ENCODE peak calls at places on chromosomes 12 and 14, in six cellular contexts. N is mesenteric fat pad; H is type B pancreatic cell; W is neuronal stem cell; T is tibial artery; A is activated naive CD4-positive, alpha-beta T cell. G is an unnamed sample.
A peak's percentile ranks its signal among the peaks of the same experiment; 100 is the strongest.

GRCh38 chr12:25585662-25586061 is 32.6 kb upstream of the LMNTD1 start:
- DNase-seq in A (no peak), T (no peak), W (no peak), N (no peak), H (no peak), G (no peak)

GRCh38 chr14:101544550-101544949 is 16.7 kb upstream of the DIO3 start:
- DNase-seq in T (no peak), W (no peak), A (no peak), H (no peak), N (no peak), G (no peak)

GRCh38 chr12:53064613-53065415 is 14.4 kb downstream of the SPRYD3 start:
- DNase-seq in T (peak; percentile 43), N (peak; percentile 64), H (no peak), W (no peak), A (no peak), G (no peak)

GRCh38 chr14:54532111-54533012 is 22.7 kb downstream of the CGRRF1 start:
- DNase-seq in H (no peak), N (no peak), T (no peak), A (no peak), W (no peak), G (no peak)

GRCh38 chr12:27534060-27534764 is 10.2 kb downstream of the PPFIBP1 start:
- DNase-seq in N (no peak), H (no peak), A (no peak), T (no peak), W (no peak), G (no peak)

GRCh38 chr12:113164014-113164413 is 14.5 kb downstream of the CFAP73 start:
- DNase-seq in W (no peak), T (no peak), N (no peak), H (no peak), A (no peak), G (no peak)

GRCh38 chr12:116138380-116138779 is 139.1 kb downstream of the MED13L start:
- DNase-seq in W (no peak), T (no peak), N (no peak), A (no peak), H (no peak), G (no peak)

GRCh38 chr12:132524405-132524804 is 34.5 kb downstream of the FBRSL1 start:
- DNase-seq in N (no peak), T (no peak), A (no peak), H (no peak), W (no peak), G (no peak)

GRCh38 chr12:3186546-3187237 is 109.5 kb downstream of the TSPAN9 start:
- DNase-seq in T (no peak), A (no peak), W (no peak), N (no peak), H (no peak), G (no peak)

GRCh38 chr14:54642121-54642520 is 75.2 kb downstream of the SAMD4A start:
- DNase-seq in A (no peak), T (no peak), N (no peak), W (no peak), H (no peak), G (no peak)

GRCh38 chr14:33568935-33569579 is 381.8 kb downstream of the EGLN3 start:
- DNase-seq in H (no peak), T (no peak), A (no peak), N (no peak), W (no peak), G (no peak)

GRCh38 chr12:4824415-4824814 is 85.3 kb upstream of the KCNA1 start:
- DNase-seq in W (no peak), T (no peak), A (no peak), N (no peak), H (no peak), G (no peak)

GRCh38 chr14:98704441-98704840 is 567.6 kb downstream of the BCL11B start:
- DNase-seq in N (no peak), A (no peak), H (no peak), T (no peak), W (no peak), G (no peak)

GRCh38 chr12:100238801-100239200 is 28.1 kb downstream of the DEPDC4 start:
- DNase-seq in H (no peak), T (no peak), A (no peak), W (no peak), N (no peak), G (no peak)

GRCh38 chr14:68741839-68742470 is 50.9 kb downstream of the ZFP36L1 start:
- DNase-seq in H (no peak), A (no peak), T (peak; percentile 38), N (peak; percentile 51), W (no peak), G (no peak)

GRCh38 chr14:79325557-79325956 is 885.7 kb downstream of the DIO2 start:
- DNase-seq in H (no peak), W (no peak), A (no peak), T (no peak), N (no peak), G (no peak)

GRCh38 chr12:57771271-57771872 is 533 bp downstream of the METTL1 start:
- DNase-seq in A (no peak), H (no peak), T (peak; percentile 88), W (peak; percentile 88), N (peak; percentile 92), G (peak; percentile 58)

GRCh38 chr12:39314547-39314946 is 128.4 kb downstream of the KIF21A start:
- DNase-seq in N (no peak), A (no peak), T (no peak), W (no peak), H (no peak), G (no peak)

GRCh38 chr12:69897744-69898143 is 72.7 kb downstream of the MYRFL start:
- DNase-seq in H (no peak), W (no peak), T (no peak), A (no peak), N (no peak), G (no peak)

GRCh38 chr14:22819191-22819988 is 4.2 kb upstream of the SLC7A7 start:
- DNase-seq in N (no peak), H (no peak), W (no peak), T (peak; percentile 74), A (no peak), G (peak; percentile 68)

GRCh38 chr12:71731439-71732356 is 23.0 kb upstream of the RAB21 start:
- DNase-seq in H (no peak), W (no peak), N (no peak), A (no peak), T (no peak), G (no peak)

GRCh38 chr12:23564454-23564853 is 385.0 kb downstream of the SOX5 start:
- DNase-seq in H (no peak), N (no peak), A (no peak), W (no peak), T (no peak), G (no peak)

GRCh38 chr12:89250648-89251047 is 101.7 kb downstream of the DUSP6 start:
- DNase-seq in A (no peak), N (no peak), W (no peak), T (no peak), H (no peak), G (no peak)

GRCh38 chr12:8870591-8870990 is 43.7 kb upstream of the PHC1 start:
- DNase-seq in N (peak; percentile 14), W (no peak), H (no peak), A (no peak), T (no peak), G (no peak)

GRCh38 chr12:105444050-105444808 is 113.7 kb downstream of the C12orf75 start:
- DNase-seq in W (no peak), H (no peak), T (no peak), A (no peak), N (no peak), G (no peak)

GRCh38 chr14:64726585-64726890 is 22.3 kb downstream of the PLEKHG3 start:
- DNase-seq in W (no peak), H (no peak), N (no peak), T (no peak), A (no peak), G (no peak)

GRCh38 chr14:24777678-24778077 is 143.7 kb upstream of the GZMB start:
- DNase-seq in N (no peak), H (no peak), A (no peak), T (no peak), W (no peak), G (no peak)

GRCh38 chr14:93906341-93907329 is 20.5 kb upstream of the FAM181A start:
- DNase-seq in A (no peak), H (no peak), W (peak; percentile 57), N (no peak), T (no peak), G (no peak)

GRCh38 chr12:27198036-27198435 is 46.0 kb upstream of the STK38L start:
- DNase-seq in H (no peak), T (peak; percentile 85), A (no peak), N (no peak), W (no peak), G (no peak)

GRCh38 chr12:48812389-48812788 is 5.9 kb upstream of the CACNB3 start:
- DNase-seq in H (no peak), W (no peak), N (no peak), T (no peak), A (no peak), G (no peak)

GRCh38 chr14:60304509-60304908 is 55.5 kb downstream of the PPM1A start:
- DNase-seq in A (no peak), T (no peak), N (no peak), W (no peak), H (no peak), G (no peak)

GRCh38 chr14:94018308-94018707 is 7.8 kb upstream of the OTUB2 start:
- DNase-seq in W (no peak), A (no peak), H (no peak), N (no peak), T (no peak), G (no peak)

GRCh38 chr12:93156091-93156490 is 221.6 kb upstream of the NUDT4 start:
- DNase-seq in H (no peak), T (no peak), N (no peak), A (no peak), W (no peak), G (no peak)

GRCh38 chr14:22737052-22737451 is 29.4 kb upstream of the OXA1L start:
- DNase-seq in T (no peak), N (no peak), A (no peak), H (no peak), W (no peak), G (no peak)

GRCh38 chr12:58922849-58923248 is 2.5 kb upstream of the LRIG3 start:
- DNase-seq in T (no peak), W (no peak), H (no peak), A (no peak), N (no peak), G (peak; percentile 54)

GRCh38 chr12:29234965-29235364 is 85.9 kb downstream of the FAR2 start:
- DNase-seq in H (no peak), T (no peak), N (no peak), A (no peak), W (no peak), G (peak; percentile 97)

GRCh38 chr12:57983150-57983857 is 41.9 kb downstream of the ATP23 start:
- DNase-seq in A (no peak), H (no peak), N (no peak), T (no peak), W (peak; percentile 50), G (peak; percentile 26)

GRCh38 chr12:86247871-86248270 is 8.3 kb downstream of the MGAT4C start:
- DNase-seq in W (no peak), T (no peak), H (no peak), A (no peak), N (no peak), G (no peak)